ENCODE peak calls at places on chromosomes 3 and 15, in four cellular contexts. One of them, this sample, is unnamed.

GRCh38 chr3:38587548-38588131 is 61.8 kb downstream of the SCN5A start:
- DNase-seq in K562: no peak
- DNase-seq in ovary: no peak
- DNase-seq in uterus: no peak
- DNase-seq in this sample: no peak

GRCh38 chr3:126548556-126549466 is 9.9 kb downstream of the C3orf22 start:
- DNase-seq in K562: no peak
- DNase-seq in uterus: no peak
- DNase-seq in ovary: no peak
- DNase-seq in this sample: no peak

GRCh38 chr15:91849180-91849579 is 4.3 kb upstream of the SLCO3A1 start:
- DNase-seq in K562: no peak
- DNase-seq in ovary: no peak
- DNase-seq in uterus: no peak
- DNase-seq in this sample: no peak

GRCh38 chr3:127693336-127693843 is 20.6 kb downstream of the ABTB1 start:
- DNase-seq in uterus: no peak
- DNase-seq in ovary: peak; percentile 2
- DNase-seq in K562: no peak
- DNase-seq in this sample: no peak

GRCh38 chr15:78830514-78831228 is 19.4 kb upstream of the ADAMTS7 start:
- DNase-seq in ovary: no peak
- DNase-seq in K562: no peak
- DNase-seq in uterus: no peak
- DNase-seq in this sample: no peak

GRCh38 chr3:32706348-32707025 is 21.5 kb downstream of the CNOT10 start:
- DNase-seq in K562: no peak
- DNase-seq in ovary: no peak
- DNase-seq in uterus: no peak
- DNase-seq in this sample: no peak

GRCh38 chr3:102361013-102361412 is 73.8 kb upstream of the ZPLD1 start:
- DNase-seq in uterus: no peak
- DNase-seq in K562: no peak
- DNase-seq in ovary: no peak
- DNase-seq in this sample: no peak

GRCh38 chr15:84982301-84982920 is 755 bp downstream of the PDE8A start:
- DNase-seq in uterus: peak; percentile 38
- DNase-seq in K562: peak; percentile 38
- DNase-seq in ovary: peak; percentile 46
- DNase-seq in this sample: no peak

GRCh38 chr15:64246364-64247189 is 83.8 kb upstream of the PPIB start:
- DNase-seq in uterus: peak; percentile 29
- DNase-seq in K562: peak; percentile 70
- DNase-seq in ovary: no peak
- DNase-seq in this sample: peak; percentile 53

GRCh38 chr3:48273594-48274211 is 32.8 kb downstream of the ZNF589 start:
- DNase-seq in uterus: peak; percentile 43
- DNase-seq in ovary: peak; percentile 34
- DNase-seq in K562: peak; percentile 56
- DNase-seq in this sample: peak; percentile 68

GRCh38 chr3:14503706-14504065 is 36.5 kb downstream of the GRIP2 start:
- DNase-seq in K562: no peak
- DNase-seq in uterus: no peak
- DNase-seq in ovary: no peak
- DNase-seq in this sample: no peak

GRCh38 chr15:49215768-49216739 is 46.0 kb downstream of the GALK2 start:
- DNase-seq in K562: no peak
- DNase-seq in ovary: no peak
- DNase-seq in uterus: no peak
- DNase-seq in this sample: peak; percentile 59

GRCh38 chr3:193498195-193498594 is 56.5 kb downstream of the ATP13A4 start:
- DNase-seq in ovary: no peak
- DNase-seq in K562: no peak
- DNase-seq in uterus: no peak
- DNase-seq in this sample: no peak

GRCh38 chr15:78167227-78167888 is 18.2 kb downstream of the IDH3A start:
- DNase-seq in uterus: no peak
- DNase-seq in K562: no peak
- DNase-seq in ovary: no peak
- DNase-seq in this sample: no peak

GRCh38 chr15:77032052-77032646 is 37.2 kb downstream of the PSTPIP1 start:
- DNase-seq in uterus: peak; percentile 12
- DNase-seq in ovary: peak; percentile 12
- DNase-seq in K562: no peak
- DNase-seq in this sample: no peak

GRCh38 chr15:70812827-70813364 is 41.1 kb downstream of the LARP6 start:
- DNase-seq in uterus: no peak
- DNase-seq in K562: no peak
- DNase-seq in ovary: no peak
- DNase-seq in this sample: no peak

GRCh38 chr15:78007965-78008886 is 69.3 kb downstream of the TBC1D2B start:
- DNase-seq in ovary: peak; percentile 89
- DNase-seq in uterus: peak; percentile 85
- DNase-seq in K562: no peak
- DNase-seq in this sample: no peak

GRCh38 chr15:70923311-70924080 is 30.9 kb downstream of the LRRC49 start:
- DNase-seq in ovary: no peak
- DNase-seq in K562: no peak
- DNase-seq in uterus: no peak
- DNase-seq in this sample: no peak

GRCh38 chr3:139309046-139309660 is 34.7 kb upstream of the MRPS22 start:
- DNase-seq in uterus: no peak
- DNase-seq in K562: no peak
- DNase-seq in ovary: no peak
- DNase-seq in this sample: no peak

GRCh38 chr15:88252441-88252840 is 4.1 kb downstream of the NTRK3 start:
- DNase-seq in K562: no peak
- DNase-seq in uterus: no peak
- DNase-seq in ovary: no peak
- DNase-seq in this sample: no peak

GRCh38 chr15:67066041-67067021 is 929 bp downstream of the SMAD3 start:
- DNase-seq in K562: peak; percentile 54
- DNase-seq in ovary: peak; percentile 53
- DNase-seq in uterus: peak; percentile 39
- DNase-seq in this sample: peak; percentile 66

GRCh38 chr15:58282060-58282708 is 144.0 kb downstream of the AQP9 start:
- DNase-seq in ovary: no peak
- DNase-seq in K562: peak; percentile 24
- DNase-seq in uterus: no peak
- DNase-seq in this sample: no peak

GRCh38 chr15:43210172-43210745 is 10.6 kb downstream of the EPB42 start:
- DNase-seq in uterus: no peak
- DNase-seq in K562: no peak
- DNase-seq in ovary: no peak
- DNase-seq in this sample: no peak

GRCh38 chr3:112629425-112629824 is 11.5 kb downstream of the CCDC80 start:
- DNase-seq in K562: no peak
- DNase-seq in uterus: peak; percentile 89
- DNase-seq in ovary: peak; percentile 67
- DNase-seq in this sample: no peak

GRCh38 chr15:85312486-85312885 is 67.9 kb upstream of the AKAP13 start:
- DNase-seq in ovary: no peak
- DNase-seq in K562: no peak
- DNase-seq in uterus: no peak
- DNase-seq in this sample: no peak

GRCh38 chr3:87446849-87447387 is 170.5 kb upstream of the POU1F1 start:
- DNase-seq in uterus: no peak
- DNase-seq in K562: no peak
- DNase-seq in ovary: no peak
- DNase-seq in this sample: no peak

GRCh38 chr3:86867990-86868389 is 123.0 kb downstream of the VGLL3 start:
- DNase-seq in uterus: no peak
- DNase-seq in K562: no peak
- DNase-seq in ovary: no peak
- DNase-seq in this sample: no peak

GRCh38 chr3:166177130-166177529 is 339.9 kb upstream of the BCHE start:
- DNase-seq in K562: no peak
- DNase-seq in ovary: no peak
- DNase-seq in uterus: no peak
- DNase-seq in this sample: no peak

GRCh38 chr3:150729682-150730360 is 26.1 kb upstream of the ERICH6 start:
- DNase-seq in K562: no peak
- DNase-seq in uterus: no peak
- DNase-seq in ovary: no peak
- DNase-seq in this sample: peak; percentile 95

DNA sequence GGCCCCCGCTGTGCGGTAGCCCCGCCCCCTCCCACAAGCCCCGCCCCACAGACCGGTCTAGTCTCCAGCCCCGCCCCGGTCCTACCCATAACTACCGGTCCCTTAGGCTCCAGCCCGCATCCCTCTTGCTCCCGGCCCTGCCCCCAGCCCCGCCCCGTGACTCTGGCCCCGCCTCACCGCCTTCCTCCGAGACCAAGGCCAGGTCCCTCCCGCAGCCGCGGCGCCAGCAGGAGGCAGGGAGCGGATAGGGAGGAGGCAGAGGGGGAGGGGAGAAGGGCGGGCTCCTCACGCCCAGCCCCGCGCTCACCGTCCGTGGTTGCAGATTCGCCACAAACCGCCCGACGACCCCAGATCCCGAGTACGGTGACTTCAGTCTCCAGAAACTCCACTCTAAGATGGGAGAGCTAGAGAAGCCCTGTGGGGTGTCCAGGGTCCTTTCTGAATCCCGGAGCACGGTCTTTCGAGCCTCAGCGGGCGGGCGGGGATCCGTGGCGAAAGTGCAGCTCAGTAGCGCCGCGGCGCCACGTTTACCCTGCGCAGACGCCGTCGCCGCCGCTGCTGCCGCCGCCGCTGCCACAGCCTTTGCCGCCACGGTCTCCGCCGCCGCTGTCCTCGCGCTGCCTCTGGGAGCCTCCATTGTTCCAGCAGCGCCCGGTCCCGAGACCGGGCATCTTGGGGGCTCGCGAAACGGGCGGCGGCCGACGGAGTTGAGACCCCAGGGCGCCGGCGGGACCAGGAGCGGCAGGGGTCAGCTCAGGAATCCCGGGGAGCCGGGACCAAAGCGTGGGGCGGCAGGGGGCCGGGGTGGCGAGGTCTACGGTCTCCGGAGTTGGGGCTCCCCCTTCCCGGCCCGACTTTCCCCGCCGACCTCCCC is at the start of gene BRPF1:
- DNase-seq in ovary: peak; percentile 100
- DNase-seq in uterus: peak; percentile 100
- DNase-seq in K562: peak; percentile 99
- DNase-seq in this sample: peak; percentile 100
- TF ChIP-seq POLR2A in ovary: peak; percentile 51
- TF ChIP-seq POLR2A in uterus: no peak
- TF ChIP-seq POLR2A in K562: peak; percentile 87
- TF ChIP-seq POLR2A in this sample: peak; percentile 61

GRCh38 chr3:149129326-149130123 is at the start of gene HPS3:
- DNase-seq in K562: peak; percentile 89
- DNase-seq in uterus: peak; percentile 90
- DNase-seq in ovary: peak; percentile 91
- DNase-seq in this sample: peak; percentile 92
- TF ChIP-seq POLR2A in K562: peak; percentile 80
- TF ChIP-seq POLR2A in uterus: peak; percentile 99
- TF ChIP-seq POLR2A in ovary: peak; percentile 95
- TF ChIP-seq POLR2A in this sample: peak; percentile 77

GRCh38 chr3:44865272-44866005 is 3.7 kb downstream of the TMEM42 start:
- DNase-seq in K562: no peak
- DNase-seq in ovary: no peak
- DNase-seq in uterus: no peak
- DNase-seq in this sample: no peak

GRCh38 chr3:44862221-44862637 is 517 bp downstream of the TMEM42 start:
- DNase-seq in ovary: no peak
- DNase-seq in uterus: peak; percentile 19
- DNase-seq in K562: no peak
- DNase-seq in this sample: no peak

GRCh38 chr3:44867421-44868111 is 5.9 kb downstream of the TMEM42 start:
- DNase-seq in ovary: no peak
- DNase-seq in K562: no peak
- DNase-seq in uterus: no peak
- DNase-seq in this sample: no peak

GRCh38 chr3:44860117-44860516 is 1.6 kb upstream of the TMEM42 start:
- DNase-seq in K562: no peak
- DNase-seq in ovary: no peak
- DNase-seq in uterus: no peak
- DNase-seq in this sample: no peak

GRCh38 chr3:44861412-44862220 is at the start of gene TMEM42:
- DNase-seq in K562: no peak
- DNase-seq in uterus: peak; percentile 82
- DNase-seq in ovary: peak; percentile 92
- DNase-seq in this sample: peak; percentile 90
- TF ChIP-seq POLR2A in K562: no peak
- TF ChIP-seq POLR2A in uterus: peak; percentile 85
- TF ChIP-seq POLR2A in ovary: peak; percentile 81
- TF ChIP-seq POLR2A in this sample: peak; percentile 84

DNA sequence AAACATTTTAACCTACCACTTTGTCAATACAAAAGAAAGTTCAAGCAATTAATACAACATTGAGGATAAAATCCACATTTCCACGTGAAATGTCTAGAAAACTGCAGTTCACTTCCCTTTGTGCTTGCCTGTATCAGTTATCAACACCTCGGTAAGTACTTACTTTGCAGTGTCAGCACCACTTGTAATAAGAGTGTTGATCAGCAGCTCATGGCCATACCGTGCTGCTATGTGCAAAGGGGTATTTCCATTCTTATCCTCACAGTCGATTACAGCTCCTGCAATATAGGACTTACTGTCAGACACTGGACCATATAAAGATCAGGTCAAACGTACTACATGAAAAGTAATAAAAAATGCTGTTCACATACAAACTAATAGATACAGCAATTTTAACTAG is 84.4 kb downstream of the ANKRD28 start:
- DNase-seq in ovary: no peak
- DNase-seq in K562: no peak
- DNase-seq in uterus: no peak
- DNase-seq in this sample: no peak
- TF ChIP-seq POLR2A in ovary: no peak
- TF ChIP-seq POLR2A in K562: no peak
- TF ChIP-seq POLR2A in uterus: no peak
- TF ChIP-seq POLR2A in this sample: no peak

GRCh38 chr3:141401095-141401494 is 32.8 kb downstream of the ZBTB38 start:
- DNase-seq in ovary: no peak
- DNase-seq in K562: no peak
- DNase-seq in uterus: no peak
- DNase-seq in this sample: no peak

GRCh38 chr3:141399979-141400971 is 32.0 kb downstream of the ZBTB38 start:
- DNase-seq in K562: no peak
- DNase-seq in uterus: no peak
- DNase-seq in ovary: no peak
- DNase-seq in this sample: no peak

GRCh38 chr3:141403576-141403975 is 35.3 kb downstream of the ZBTB38 start:
- DNase-seq in uterus: no peak
- DNase-seq in ovary: no peak
- DNase-seq in K562: no peak
- DNase-seq in this sample: no peak

GRCh38 chr3:141401584-141402475 is 33.5 kb downstream of the ZBTB38 start:
- DNase-seq in K562: no peak
- DNase-seq in uterus: peak; percentile 60
- DNase-seq in ovary: peak; percentile 65
- DNase-seq in this sample: peak; percentile 71

GRCh38 chr3:141402476-141403171 is 34.3 kb downstream of the ZBTB38 start:
- DNase-seq in ovary: peak; percentile 76
- DNase-seq in K562: no peak
- DNase-seq in uterus: peak; percentile 72
- DNase-seq in this sample: peak; percentile 70
- TF ChIP-seq POLR2A in ovary: no peak
- TF ChIP-seq POLR2A in K562: no peak
- TF ChIP-seq POLR2A in uterus: no peak
- TF ChIP-seq POLR2A in this sample: no peak

GRCh38 chr15:92917606-92918407 is 17.7 kb downstream of the CHD2 start:
- DNase-seq in ovary: peak; percentile 97
- DNase-seq in uterus: peak; percentile 98
- DNase-seq in K562: peak; percentile 78
- DNase-seq in this sample: peak; percentile 95
- TF ChIP-seq POLR2A in ovary: no peak
- TF ChIP-seq POLR2A in uterus: peak; percentile 24
- TF ChIP-seq POLR2A in K562: peak; percentile 46
- TF ChIP-seq POLR2A in this sample: no peak

This sample was measured in erythroblast.